ENCODE peak calls at places on chromosomes 2 and 18, in seven cellular contexts. One of them, this sample, is unnamed.

GRCh38 chr18:45014047-45014501 is 333.4 kb downstream of the SETBP1 start:
- DNase-seq in astrocyte of the cerebellum: peak
- DNase-seq in naive thymus-derived CD4-positive, alpha-beta T cell: no peak
- DNase-seq in HFF-Myc: peak
- DNase-seq in cardiac fibroblast: peak
- DNase-seq in cardiac muscle cell: no peak
- DNase-seq in tibial nerve: no peak
- DNase-seq in this sample: peak

GRCh38 chr18:24811963-24812681 is 351.7 kb downstream of the HRH4 start:
- DNase-seq in astrocyte of the cerebellum: no peak
- DNase-seq in naive thymus-derived CD4-positive, alpha-beta T cell: no peak
- DNase-seq in HFF-Myc: peak
- DNase-seq in cardiac fibroblast: no peak
- DNase-seq in cardiac muscle cell: no peak
- DNase-seq in tibial nerve: no peak
- DNase-seq in this sample: no peak

GRCh38 chr18:3321133-3321812 is 59.3 kb downstream of the MYL12B start:
- DNase-seq in astrocyte of the cerebellum: peak
- DNase-seq in naive thymus-derived CD4-positive, alpha-beta T cell: no peak
- DNase-seq in HFF-Myc: no peak
- DNase-seq in cardiac fibroblast: peak
- DNase-seq in cardiac muscle cell: no peak
- DNase-seq in tibial nerve: no peak
- DNase-seq in this sample: peak

GRCh38 chr2:11698009-11698922 is 28.3 kb upstream of the NTSR2 start:
- DNase-seq in astrocyte of the cerebellum: no peak
- DNase-seq in naive thymus-derived CD4-positive, alpha-beta T cell: no peak
- DNase-seq in HFF-Myc: peak
- DNase-seq in cardiac fibroblast: peak
- DNase-seq in cardiac muscle cell: peak
- DNase-seq in tibial nerve: peak
- DNase-seq in this sample: no peak

GRCh38 chr2:195861821-195862220 is 204.8 kb downstream of the SLC39A10 start:
- DNase-seq in astrocyte of the cerebellum: no peak
- DNase-seq in naive thymus-derived CD4-positive, alpha-beta T cell: no peak
- DNase-seq in HFF-Myc: no peak
- DNase-seq in cardiac fibroblast: peak
- DNase-seq in cardiac muscle cell: no peak
- DNase-seq in tibial nerve: no peak
- DNase-seq in this sample: no peak

GRCh38 chr2:28434600-28434989 is 41.9 kb downstream of the FOSL2 start:
- DNase-seq in astrocyte of the cerebellum: no peak
- DNase-seq in naive thymus-derived CD4-positive, alpha-beta T cell: no peak
- DNase-seq in HFF-Myc: no peak
- DNase-seq in cardiac fibroblast: no peak
- DNase-seq in cardiac muscle cell: no peak
- DNase-seq in tibial nerve: no peak
- DNase-seq in this sample: no peak

GRCh38 chr2:205975082-205975949 is 110.7 kb downstream of the INO80D start:
- DNase-seq in astrocyte of the cerebellum: peak
- DNase-seq in naive thymus-derived CD4-positive, alpha-beta T cell: no peak
- DNase-seq in HFF-Myc: no peak
- DNase-seq in cardiac fibroblast: no peak
- DNase-seq in cardiac muscle cell: no peak
- DNase-seq in tibial nerve: no peak
- DNase-seq in this sample: no peak

GRCh38 chr2:109320195-109320935 is 191.4 kb downstream of the SH3RF3 start:
- DNase-seq in astrocyte of the cerebellum: no peak
- DNase-seq in naive thymus-derived CD4-positive, alpha-beta T cell: no peak
- DNase-seq in HFF-Myc: no peak
- DNase-seq in cardiac fibroblast: no peak
- DNase-seq in cardiac muscle cell: no peak
- DNase-seq in tibial nerve: no peak
- DNase-seq in this sample: no peak

GRCh38 chr2:176821350-176821749 is 391.2 kb upstream of the HNRNPA3 start:
- DNase-seq in astrocyte of the cerebellum: no peak
- DNase-seq in naive thymus-derived CD4-positive, alpha-beta T cell: no peak
- DNase-seq in HFF-Myc: no peak
- DNase-seq in cardiac fibroblast: no peak
- DNase-seq in cardiac muscle cell: no peak
- DNase-seq in tibial nerve: no peak
- DNase-seq in this sample: no peak

GRCh38 chr2:219551863-219552381 is 8.1 kb downstream of the TMEM198 start:
- DNase-seq in astrocyte of the cerebellum: no peak
- DNase-seq in naive thymus-derived CD4-positive, alpha-beta T cell: peak
- DNase-seq in HFF-Myc: no peak
- DNase-seq in cardiac fibroblast: peak
- DNase-seq in cardiac muscle cell: no peak
- DNase-seq in tibial nerve: no peak
- DNase-seq in this sample: no peak

GRCh38 chr2:43840961-43841360 is 2.2 kb downstream of the ABCG8 start:
- DNase-seq in astrocyte of the cerebellum: no peak
- DNase-seq in naive thymus-derived CD4-positive, alpha-beta T cell: no peak
- DNase-seq in HFF-Myc: no peak
- DNase-seq in cardiac fibroblast: no peak
- DNase-seq in cardiac muscle cell: no peak
- DNase-seq in tibial nerve: no peak
- DNase-seq in this sample: peak

GRCh38 chr18:8176554-8176953 is 432.7 kb upstream of the RAB12 start:
- DNase-seq in astrocyte of the cerebellum: no peak
- DNase-seq in naive thymus-derived CD4-positive, alpha-beta T cell: no peak
- DNase-seq in HFF-Myc: no peak
- DNase-seq in cardiac fibroblast: peak
- DNase-seq in cardiac muscle cell: peak
- DNase-seq in tibial nerve: no peak
- DNase-seq in this sample: no peak

GRCh38 chr2:86274265-86274917 is 63.0 kb downstream of the REEP1 start:
- DNase-seq in astrocyte of the cerebellum: peak
- DNase-seq in naive thymus-derived CD4-positive, alpha-beta T cell: no peak
- DNase-seq in HFF-Myc: peak
- DNase-seq in cardiac fibroblast: peak
- DNase-seq in cardiac muscle cell: no peak
- DNase-seq in tibial nerve: no peak
- DNase-seq in this sample: peak

GRCh38 chr2:219131327-219131726 is 29.3 kb downstream of the NHEJ1 start:
- DNase-seq in astrocyte of the cerebellum: no peak
- DNase-seq in naive thymus-derived CD4-positive, alpha-beta T cell: no peak
- DNase-seq in HFF-Myc: no peak
- DNase-seq in cardiac fibroblast: no peak
- DNase-seq in cardiac muscle cell: no peak
- DNase-seq in tibial nerve: no peak
- DNase-seq in this sample: no peak

GRCh38 chr2:102826904-102827303 is 65.1 kb downstream of the TMEM182 start:
- DNase-seq in astrocyte of the cerebellum: peak
- DNase-seq in naive thymus-derived CD4-positive, alpha-beta T cell: no peak
- DNase-seq in HFF-Myc: peak
- DNase-seq in cardiac fibroblast: no peak
- DNase-seq in cardiac muscle cell: peak
- DNase-seq in tibial nerve: no peak
- DNase-seq in this sample: peak

GRCh38 chr18:28459587-28459986 is 282.7 kb upstream of the CDH2 start:
- DNase-seq in astrocyte of the cerebellum: no peak
- DNase-seq in naive thymus-derived CD4-positive, alpha-beta T cell: no peak
- DNase-seq in HFF-Myc: no peak
- DNase-seq in cardiac fibroblast: peak
- DNase-seq in cardiac muscle cell: no peak
- DNase-seq in tibial nerve: no peak
- DNase-seq in this sample: peak

GRCh38 chr2:54977149-54977548 is 73.1 kb downstream of the RTN4 start:
- DNase-seq in astrocyte of the cerebellum: no peak
- DNase-seq in naive thymus-derived CD4-positive, alpha-beta T cell: no peak
- DNase-seq in HFF-Myc: no peak
- DNase-seq in cardiac fibroblast: no peak
- DNase-seq in cardiac muscle cell: no peak
- DNase-seq in tibial nerve: no peak
- DNase-seq in this sample: no peak
- H3K4me3 ChIP-seq in astrocyte of the cerebellum: no peak
- H3K4me3 ChIP-seq in naive thymus-derived CD4-positive, alpha-beta T cell: no peak
- H3K4me3 ChIP-seq in HFF-Myc: no peak
- H3K4me3 ChIP-seq in cardiac fibroblast: no peak
- H3K4me3 ChIP-seq in cardiac muscle cell: no peak
- H3K4me3 ChIP-seq in tibial nerve: no peak
- H3K4me3 ChIP-seq in this sample: no peak

DNA sequence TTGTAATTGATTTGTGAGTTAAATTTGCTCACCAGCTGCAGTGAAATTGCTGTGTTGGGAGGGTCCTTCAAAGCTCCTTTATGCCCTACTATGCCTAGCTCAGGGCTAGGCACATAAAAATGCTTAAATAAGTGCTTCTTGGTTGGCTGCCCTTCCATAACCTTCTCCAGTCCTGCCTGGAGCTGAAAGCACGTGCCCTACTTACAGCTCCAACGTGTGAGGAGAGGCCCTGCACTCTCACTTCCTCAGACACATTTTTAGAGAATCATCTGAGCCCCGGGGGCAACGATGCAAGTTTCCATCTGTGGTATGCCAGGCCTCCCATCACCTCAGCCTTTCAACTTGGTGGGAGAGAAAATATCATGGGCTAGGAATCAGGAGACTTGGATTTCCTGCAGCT is 202.7 kb downstream of the BCL11A start:
- DNase-seq in astrocyte of the cerebellum: no peak
- DNase-seq in naive thymus-derived CD4-positive, alpha-beta T cell: no peak
- DNase-seq in HFF-Myc: no peak
- DNase-seq in cardiac fibroblast: no peak
- DNase-seq in cardiac muscle cell: no peak
- DNase-seq in tibial nerve: no peak
- DNase-seq in this sample: no peak
- H3K4me3 ChIP-seq in astrocyte of the cerebellum: no peak
- H3K4me3 ChIP-seq in naive thymus-derived CD4-positive, alpha-beta T cell: no peak
- H3K4me3 ChIP-seq in HFF-Myc: no peak
- H3K4me3 ChIP-seq in cardiac fibroblast: no peak
- H3K4me3 ChIP-seq in cardiac muscle cell: no peak
- H3K4me3 ChIP-seq in tibial nerve: no peak
- H3K4me3 ChIP-seq in this sample: no peak

DNA sequence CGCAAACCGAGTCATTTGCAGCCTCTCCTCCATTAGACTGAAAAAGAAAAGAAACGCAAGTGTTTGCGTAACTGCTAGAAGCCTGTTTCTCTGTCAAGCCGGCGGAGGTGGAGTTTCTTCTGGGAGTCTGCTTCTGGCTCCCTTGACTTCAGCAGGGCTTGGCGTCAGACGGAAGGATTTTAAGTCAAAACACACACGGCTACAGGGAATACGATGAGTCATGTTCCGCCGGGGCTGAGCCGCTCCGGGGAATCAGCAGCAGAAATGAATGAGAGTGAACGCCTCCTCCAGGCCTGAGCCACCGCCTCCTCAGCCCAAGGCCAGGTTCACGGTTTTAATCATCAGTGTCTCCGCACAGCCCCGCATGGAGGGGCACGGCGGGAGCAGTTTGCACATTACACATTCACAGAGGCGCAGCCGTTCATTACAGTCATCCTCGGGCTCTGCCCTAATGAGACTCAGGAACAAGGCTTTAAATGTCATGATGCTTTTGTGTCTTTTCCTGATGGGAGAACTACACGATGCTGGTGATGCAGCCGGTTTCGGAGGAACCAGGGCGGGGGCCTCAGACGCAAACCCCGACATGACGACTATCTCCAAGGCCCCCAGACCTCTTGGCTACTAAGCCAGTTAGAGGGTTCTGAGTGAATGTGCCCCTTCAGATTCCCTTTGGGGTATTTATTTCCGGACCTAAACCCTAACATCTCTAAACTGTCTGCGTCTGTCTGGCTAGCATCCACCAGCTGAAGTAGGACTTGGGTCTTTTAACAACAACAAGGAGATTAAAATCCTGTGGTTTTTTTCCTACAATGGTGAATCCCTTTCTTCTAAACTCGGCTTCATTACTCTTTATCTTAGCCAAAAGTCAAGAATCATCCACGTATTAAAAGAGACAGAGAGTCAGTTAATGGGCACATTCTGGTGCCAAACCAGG is 11.1 kb upstream of the SCG2 start:
- DNase-seq in astrocyte of the cerebellum: peak
- DNase-seq in naive thymus-derived CD4-positive, alpha-beta T cell: no peak
- DNase-seq in HFF-Myc: peak
- DNase-seq in cardiac fibroblast: peak
- DNase-seq in cardiac muscle cell: peak
- DNase-seq in tibial nerve: peak
- DNase-seq in this sample: peak
- H3K4me3 ChIP-seq in astrocyte of the cerebellum: peak
- H3K4me3 ChIP-seq in naive thymus-derived CD4-positive, alpha-beta T cell: no peak
- H3K4me3 ChIP-seq in HFF-Myc: peak
- H3K4me3 ChIP-seq in cardiac fibroblast: peak
- H3K4me3 ChIP-seq in cardiac muscle cell: peak
- H3K4me3 ChIP-seq in tibial nerve: peak
- H3K4me3 ChIP-seq in this sample: no peak

GRCh38 chr18:76482971-76483691 is 11.9 kb downstream of the ZNF516 start:
- DNase-seq in astrocyte of the cerebellum: no peak
- DNase-seq in naive thymus-derived CD4-positive, alpha-beta T cell: no peak
- DNase-seq in HFF-Myc: no peak
- DNase-seq in cardiac fibroblast: no peak
- DNase-seq in cardiac muscle cell: no peak
- DNase-seq in tibial nerve: no peak
- DNase-seq in this sample: peak

GRCh38 chr18:76476665-76477561 is 18.1 kb downstream of the ZNF516 start:
- DNase-seq in astrocyte of the cerebellum: peak
- DNase-seq in naive thymus-derived CD4-positive, alpha-beta T cell: no peak
- DNase-seq in HFF-Myc: peak
- DNase-seq in cardiac fibroblast: peak
- DNase-seq in cardiac muscle cell: no peak
- DNase-seq in tibial nerve: no peak
- DNase-seq in this sample: peak

GRCh38 chr18:76482267-76482666 is 12.8 kb downstream of the ZNF516 start:
- DNase-seq in astrocyte of the cerebellum: no peak
- DNase-seq in naive thymus-derived CD4-positive, alpha-beta T cell: no peak
- DNase-seq in HFF-Myc: no peak
- DNase-seq in cardiac fibroblast: no peak
- DNase-seq in cardiac muscle cell: no peak
- DNase-seq in tibial nerve: no peak
- DNase-seq in this sample: no peak

GRCh38 chr18:76480913-76481312 is 14.1 kb downstream of the ZNF516 start:
- DNase-seq in astrocyte of the cerebellum: no peak
- DNase-seq in naive thymus-derived CD4-positive, alpha-beta T cell: no peak
- DNase-seq in HFF-Myc: no peak
- DNase-seq in cardiac fibroblast: no peak
- DNase-seq in cardiac muscle cell: no peak
- DNase-seq in tibial nerve: no peak
- DNase-seq in this sample: no peak

DNA sequence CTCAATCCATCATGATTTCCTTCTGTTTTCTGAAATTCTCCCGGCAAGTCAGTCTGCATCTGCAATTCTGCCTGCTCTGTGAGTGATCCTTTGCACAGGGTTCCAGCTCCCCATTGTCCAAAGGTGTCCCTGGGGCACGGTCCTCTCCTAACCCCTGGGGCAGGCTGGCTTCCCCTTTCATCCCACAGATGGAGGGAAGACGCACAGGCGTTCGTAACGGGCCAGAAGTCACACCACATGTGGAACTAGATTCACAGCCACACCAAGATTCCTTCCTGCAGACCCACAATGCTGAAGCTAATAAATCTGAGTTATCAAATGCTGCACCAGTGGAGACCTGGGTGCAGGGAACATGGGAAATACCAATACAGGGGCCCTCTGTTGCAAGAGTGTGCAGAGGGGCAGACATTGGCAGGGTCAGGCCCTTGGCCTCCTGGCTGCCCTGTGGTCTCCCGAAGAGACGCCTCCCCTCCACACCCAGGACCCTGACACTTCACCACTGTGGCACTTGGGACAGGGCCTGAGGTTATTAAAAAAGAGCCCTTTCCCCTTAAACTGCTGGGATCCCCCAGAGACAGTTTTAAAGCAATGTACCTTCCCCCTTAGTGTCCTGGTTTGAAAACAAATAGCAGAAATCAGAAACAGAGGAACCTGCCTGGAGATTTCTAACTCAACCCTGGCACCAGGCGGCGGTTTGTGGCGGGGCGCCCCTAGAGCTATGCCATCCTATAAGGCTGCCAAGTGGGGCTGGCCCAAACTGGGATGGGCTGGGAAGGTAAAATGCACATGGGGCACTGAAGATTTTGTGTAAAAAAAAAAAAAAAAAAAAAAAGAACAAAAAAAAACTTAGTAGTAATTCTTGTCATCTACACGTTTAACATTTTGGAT is 15.4 kb downstream of the ZNF516 start:
- DNase-seq in astrocyte of the cerebellum: no peak
- DNase-seq in naive thymus-derived CD4-positive, alpha-beta T cell: no peak
- DNase-seq in HFF-Myc: no peak
- DNase-seq in cardiac fibroblast: no peak
- DNase-seq in cardiac muscle cell: no peak
- DNase-seq in tibial nerve: no peak
- DNase-seq in this sample: no peak
- H3K4me3 ChIP-seq in astrocyte of the cerebellum: no peak
- H3K4me3 ChIP-seq in naive thymus-derived CD4-positive, alpha-beta T cell: no peak
- H3K4me3 ChIP-seq in HFF-Myc: no peak
- H3K4me3 ChIP-seq in cardiac fibroblast: no peak
- H3K4me3 ChIP-seq in cardiac muscle cell: no peak
- H3K4me3 ChIP-seq in tibial nerve: no peak
- H3K4me3 ChIP-seq in this sample: no peak